ENCODE peak calls at places on chromosome 1, in eight cellular contexts. Q is upper lobe of left lung, E is K562, B is stomach, Z is GM23338, T is Panc1, M is HepG2, H is suprapubic skin. O is an unnamed sample.

GRCh38 chr1:245888809-245889208 is 618.3 kb downstream of the SMYD3 start:
- DNase-seq in H (no peak), E (peak; percentile 41), M (peak; percentile 52), Z (peak; percentile 86), Q (no peak), T (peak; percentile 2), B (no peak), O (no peak)

GRCh38 chr1:232183266-232183800 is 446.6 kb downstream of the SIPA1L2 start:
- DNase-seq in Q (no peak), M (no peak), Z (no peak), B (no peak), E (no peak), H (no peak), T (no peak), O (no peak)

GRCh38 chr1:193349046-193349535 is 162.7 kb upstream of the B3GALT2 start:
- DNase-seq in Z (no peak), T (no peak), Q (no peak), B (no peak), E (no peak), M (no peak), H (no peak), O (no peak)

GRCh38 chr1:245614476-245614875 is 459.7 kb downstream of the KIF26B start:
- DNase-seq in Q (no peak), H (no peak), Z (no peak), M (no peak), T (no peak), B (no peak), E (no peak), O (no peak)

GRCh38 chr1:81894867-81895266 is 94.1 kb downstream of the ADGRL2 start:
- DNase-seq in E (no peak), Z (no peak), M (no peak), H (no peak), B (no peak), T (no peak), Q (no peak), O (no peak)

GRCh38 chr1:168689726-168690602 is 39.0 kb downstream of the DPT start:
- DNase-seq in Q (no peak), M (peak; percentile 86), H (no peak), B (no peak), Z (no peak), E (no peak), T (no peak), O (peak; percentile 36)

GRCh38 chr1:41568204-41568603 is 83.7 kb upstream of the EDN2 start:
- DNase-seq in E (no peak), M (no peak), B (no peak), T (no peak), H (peak; percentile 46), Z (no peak), Q (peak; percentile 37), O (no peak)

GRCh38 chr1:8746554-8746953 is 70.9 kb downstream of the RERE start:
- DNase-seq in E (no peak), Z (no peak), H (no peak), T (no peak), M (no peak), Q (no peak), B (no peak), O (no peak)

GRCh38 chr1:26290416-26291261 is 10.8 kb downstream of the SH3BGRL3 start:
- DNase-seq in Z (peak; percentile 41), M (no peak), E (no peak), Q (peak; percentile 58), H (peak; percentile 65), B (no peak), T (no peak), O (peak; percentile 59)

GRCh38 chr1:26288311-26288941 is 8.5 kb downstream of the SH3BGRL3 start:
- DNase-seq in E (peak; percentile 78), M (no peak), Z (no peak), T (no peak), Q (no peak), H (peak; percentile 60), B (no peak), O (no peak)

GRCh38 chr1:26289158-26290059 is 9.5 kb downstream of the SH3BGRL3 start:
- DNase-seq in T (no peak), M (no peak), Q (peak; percentile 82), B (peak; percentile 46), H (peak; percentile 65), E (peak; percentile 14), Z (no peak), O (no peak)

GRCh38 chr1:26291433-26291832 is 11.5 kb downstream of the SH3BGRL3 start:
- DNase-seq in Z (no peak), H (peak; percentile 57), Q (peak; percentile 57), T (no peak), B (no peak), M (no peak), E (no peak), O (no peak)

GRCh38 chr1:26290061-26290415 is 10.2 kb downstream of the SH3BGRL3 start:
- DNase-seq in M (no peak), E (no peak), H (peak; percentile 59), B (no peak), Z (no peak), T (no peak), Q (no peak), O (no peak)
- H3K4me1 ChIP-seq in M (no peaks in the 10 kb centered on the region), E (peaks cover 65% of the 10 kb centered on the region), H (peaks cover 62% of the 10 kb centered on the region), B (peaks cover 18% of the 10 kb centered on the region), Z (peaks cover 9% of the 10 kb centered on the region), T (peaks cover 3% of the 10 kb centered on the region), Q (peaks cover 49% of the 10 kb centered on the region), O (peaks cover 30% of the 10 kb centered on the region)

GRCh38 chr1:200043330-200043668 is 15.8 kb downstream of the NR5A2 start:
- DNase-seq in Z (no peak), Q (no peak), H (no peak), T (no peak), M (no peak), E (no peak), B (no peak), O (no peak)

GRCh38 chr1:200040516-200041138 is 13.1 kb downstream of the NR5A2 start:
- DNase-seq in B (no peak), Q (peak; percentile 86), H (no peak), E (no peak), Z (peak; percentile 82), M (peak; percentile 77), T (no peak), O (peak; percentile 53)

GRCh38 chr1:200042119-200042436 is 14.6 kb downstream of the NR5A2 start:
- DNase-seq in E (no peak), H (no peak), Q (peak; percentile 10), B (no peak), T (no peak), Z (peak; percentile 66), M (no peak), O (peak; percentile 25)

GRCh38 chr1:200041337-200042118 is 14.0 kb downstream of the NR5A2 start:
- DNase-seq in B (no peak), Q (no peak), Z (peak; percentile 74), E (no peak), H (no peak), T (no peak), M (no peak), O (no peak)

DNA sequence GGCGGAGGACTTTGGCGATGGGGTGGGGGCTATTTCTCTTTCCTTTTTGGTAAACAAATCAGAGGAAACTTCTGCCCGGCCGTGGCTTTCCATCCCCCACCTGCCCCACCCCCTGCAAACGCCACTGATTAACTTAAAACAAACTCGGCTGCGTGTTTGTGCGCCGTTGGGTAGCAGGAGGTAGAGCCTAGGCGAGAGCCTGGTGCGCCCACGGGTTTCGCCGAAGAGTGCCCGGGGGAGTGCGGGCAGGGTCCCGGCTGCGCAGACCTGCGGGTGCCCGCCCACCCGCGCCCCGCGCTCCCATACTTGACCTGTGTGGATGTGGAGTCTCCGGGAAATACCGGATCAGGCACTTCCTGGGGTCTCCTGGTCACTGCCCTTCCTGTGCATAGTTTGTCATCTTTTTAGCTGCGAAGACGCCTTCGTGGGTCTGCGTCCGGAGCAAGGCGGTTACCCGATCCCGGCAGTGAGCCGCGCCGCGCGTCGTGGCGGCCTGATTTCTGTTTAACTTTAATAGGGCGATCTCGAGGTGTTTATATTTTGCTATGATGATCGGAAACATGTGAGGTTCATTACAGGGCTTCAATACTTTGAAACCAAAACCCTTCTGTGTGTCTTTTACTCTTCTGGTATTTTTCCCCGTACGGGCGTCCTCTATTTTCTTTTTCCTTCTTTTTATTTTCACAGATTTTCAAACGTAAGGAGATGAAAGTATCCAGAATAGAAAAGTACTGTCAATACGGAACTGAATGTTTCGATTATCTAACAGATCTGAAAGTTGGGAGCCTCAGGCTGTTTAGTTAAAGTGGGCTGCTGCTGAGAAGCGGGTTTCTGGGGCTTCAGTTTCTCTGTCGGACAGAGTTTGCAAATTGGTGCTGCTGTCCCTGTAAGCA is 15.2 kb downstream of the NR5A2 start:
- DNase-seq in E (no peak), T (no peak), Q (peak; percentile 84), Z (peak; percentile 71), B (no peak), H (no peak), M (no peak), O (peak; percentile 44)
- TF ChIP-seq POLR2AphosphoS5 in E (no peak), T (no peak), Q (no peak), Z (no peak), B (no peak), H (no peak), M (no peak), O (no peak)

GRCh38 chr1:225652726-225653462 is at the start of gene ENAH:
- DNase-seq in Q (peak; percentile 95), Z (peak; percentile 88), H (peak; percentile 83), B (peak; percentile 84), E (peak; percentile 67), M (peak; percentile 49), T (no peak), O (peak; percentile 96)

GRCh38 chr1:225654688-225655508 is 2.0 kb upstream of the ENAH start:
- DNase-seq in Q (no peak), Z (no peak), T (no peak), B (no peak), E (no peak), H (no peak), M (no peak), O (no peak)

GRCh38 chr1:225651872-225652725 is 824 bp downstream of the ENAH start:
- DNase-seq in Q (peak; percentile 87), M (peak; percentile 49), T (no peak), B (no peak), H (no peak), Z (peak; percentile 65), E (no peak), O (peak; percentile 45)

GRCh38 chr1:225654277-225654597 is 1.3 kb upstream of the ENAH start:
- DNase-seq in T (no peak), M (no peak), E (no peak), B (no peak), H (no peak), Q (no peak), Z (peak; percentile 29), O (no peak)

DNA sequence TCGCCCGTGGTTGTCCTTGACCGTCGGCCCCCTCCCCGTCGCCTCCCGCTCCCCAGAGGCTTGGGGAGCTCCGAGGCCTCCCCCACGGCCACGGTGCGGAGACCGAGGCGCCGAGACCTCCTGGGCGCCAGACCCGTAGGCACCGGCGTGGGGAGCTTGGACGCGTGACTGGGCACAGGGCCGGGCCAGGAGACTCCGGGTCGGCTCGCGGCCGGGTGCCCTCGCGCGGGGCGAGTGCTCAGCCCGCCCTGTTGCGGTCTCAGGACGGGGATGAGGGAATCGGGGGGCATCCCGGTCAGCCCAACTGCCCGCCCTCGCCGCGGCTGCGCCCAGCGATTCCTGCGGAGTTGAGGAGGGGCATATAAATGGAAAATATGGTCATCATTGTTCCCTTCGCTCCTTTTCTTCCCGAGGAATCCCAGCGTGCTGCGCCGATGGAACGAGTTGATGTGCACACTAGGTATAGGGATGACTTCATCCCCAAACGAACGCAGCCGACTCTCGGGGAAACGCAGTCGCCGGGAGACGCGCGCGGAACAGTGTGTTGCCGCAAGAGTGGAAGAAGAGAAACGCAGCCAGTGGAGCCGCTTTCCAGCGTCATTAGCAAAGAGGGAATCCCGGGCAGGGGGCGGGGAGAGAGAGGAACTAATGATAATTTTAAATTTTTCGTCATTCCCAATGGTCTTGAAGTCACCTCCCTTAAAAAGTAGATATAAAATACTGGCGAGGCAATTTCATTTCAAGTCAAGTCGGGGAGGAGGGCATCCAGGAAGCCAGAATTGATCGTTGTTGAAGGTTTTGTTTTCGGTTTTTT is 747 bp upstream of the ENAH start:
- DNase-seq in E (no peak), B (peak; percentile 64), M (peak; percentile 45), T (no peak), H (peak; percentile 91), Z (peak; percentile 61), Q (peak; percentile 91), O (no peak)
- H3K4me1 ChIP-seq in E (peaks cover 16% of the 10 kb centered on the region), B (peaks cover 15% of the 10 kb centered on the region), M (peaks cover 50% of the 10 kb centered on the region), T (peaks cover 52% of the 10 kb centered on the region), H (peaks cover 61% of the 10 kb centered on the region), Z (peaks cover 24% of the 10 kb centered on the region), Q (peaks cover 10% of the 10 kb centered on the region), O (peaks cover 15% of the 10 kb centered on the region)

GRCh38 chr1:183023601-183024351 is 556 bp downstream of the LAMC1 start:
- DNase-seq in Z (peak; percentile 92), T (no peak), Q (peak; percentile 91), H (peak; percentile 79), E (peak; percentile 28), M (peak; percentile 77), B (peak; percentile 85), O (peak; percentile 81)
- TF ChIP-seq POLR2AphosphoS5 in Z (no peak), T (no peak), Q (no peak), H (no peak), E (no peak), M (no peak), B (peak; percentile 28), O (no peak)

O was measured in SK-N-SH.